ENCODE peak calls at places on chromosome 3, in four cellular contexts. J is heart right ventricle, Z is transverse colon, T is fibroblast of lung. L is an unnamed sample.

GRCh38 chr3:152151216-152151874 is 117.4 kb upstream of the MBNL1 start:
- DNase-seq in J (no peak), Z (no peak), T (peak; percentile 25), L (no peak)

GRCh38 chr3:94472511-94472910 is 409.6 kb downstream of the NSUN3 start:
- DNase-seq in J (no peak), Z (no peak), T (no peak), L (no peak)

GRCh38 chr3:72137865-72138861 is 353.2 kb upstream of the PROK2 start:
- DNase-seq in J (peak; percentile 30), Z (no peak), T (no peak), L (no peak)

GRCh38 chr3:100463002-100463401 is 29.4 kb upstream of the TMEM45A start:
- DNase-seq in J (no peak), Z (no peak), T (peak; percentile 59), L (no peak)

GRCh38 chr3:172296248-172296974 is 151.8 kb downstream of the GHSR start:
- DNase-seq in J (no peak), Z (no peak), T (no peak), L (no peak)

GRCh38 chr3:66195347-66195783 is 25.4 kb upstream of the SLC25A26 start:
- DNase-seq in J (peak; percentile 57), Z (peak; percentile 15), T (peak; percentile 51), L (no peak)

GRCh38 chr3:166291510-166291909 is 454.3 kb upstream of the BCHE start:
- DNase-seq in J (no peak), Z (no peak), T (no peak), L (no peak)

GRCh38 chr3:196812853-196813252 is 54.9 kb upstream of the SENP5 start:
- DNase-seq in J (no peak), Z (no peak), T (no peak), L (no peak)

GRCh38 chr3:13016083-13016725 is 57.0 kb downstream of the IQSEC1 start:
- DNase-seq in J (peak; percentile 67), Z (peak; percentile 82), T (no peak), L (peak; percentile 80)

GRCh38 chr3:31341130-31341529 is 191.6 kb upstream of the STT3B start:
- DNase-seq in J (no peak), Z (no peak), T (no peak), L (no peak)

GRCh38 chr3:194105292-194105691 is 30.7 kb upstream of the HES1 start:
- DNase-seq in J (no peak), Z (no peak), T (no peak), L (no peak)

GRCh38 chr3:31004025-31004678 is 109.7 kb upstream of the GADL1 start:
- DNase-seq in J (no peak), Z (no peak), T (peak; percentile 99), L (no peak)

GRCh38 chr3:146581877-146582508 is 23.2 kb downstream of the PLSCR5 start:
- DNase-seq in J (no peak), Z (no peak), T (peak; percentile 50), L (no peak)

GRCh38 chr3:57164217-57164605 is 942 bp downstream of the IL17RD start:
- DNase-seq in J (peak; percentile 62), Z (peak; percentile 26), T (peak; percentile 47), L (no peak)

GRCh38 chr3:191715585-191715984 is 254.6 kb downstream of the PYDC2 start:
- DNase-seq in J (no peak), Z (no peak), T (no peak), L (no peak)

GRCh38 chr3:71401695-71402231 is 181.8 kb downstream of the FOXP1 start:
- DNase-seq in J (no peak), Z (no peak), T (no peak), L (no peak)

GRCh38 chr3:62965311-62965710 is 90.1 kb upstream of the CADPS start:
- DNase-seq in J (no peak), Z (no peak), T (peak; percentile 77), L (no peak)

GRCh38 chr3:152466784-152467183 is 198.1 kb downstream of the MBNL1 start:
- DNase-seq in J (no peak), Z (no peak), T (peak; percentile 38), L (no peak)

GRCh38 chr3:155019576-155019975 is 60.5 kb upstream of the MME start:
- DNase-seq in J (no peak), Z (peak; percentile 49), T (peak; percentile 8), L (no peak)

GRCh38 chr3:196168808-196169391 is 42.3 kb downstream of the ZDHHC19 start:
- DNase-seq in J (no peak), Z (no peak), T (no peak), L (no peak)

GRCh38 chr3:128433630-128434185 is 33.0 kb downstream of the DNAJB8 start:
- DNase-seq in J (no peak), Z (no peak), T (no peak), L (no peak)

GRCh38 chr3:139263798-139264197 is 80.0 kb upstream of the MRPS22 start:
- DNase-seq in J (no peak), Z (no peak), T (no peak), L (no peak)

DNA sequence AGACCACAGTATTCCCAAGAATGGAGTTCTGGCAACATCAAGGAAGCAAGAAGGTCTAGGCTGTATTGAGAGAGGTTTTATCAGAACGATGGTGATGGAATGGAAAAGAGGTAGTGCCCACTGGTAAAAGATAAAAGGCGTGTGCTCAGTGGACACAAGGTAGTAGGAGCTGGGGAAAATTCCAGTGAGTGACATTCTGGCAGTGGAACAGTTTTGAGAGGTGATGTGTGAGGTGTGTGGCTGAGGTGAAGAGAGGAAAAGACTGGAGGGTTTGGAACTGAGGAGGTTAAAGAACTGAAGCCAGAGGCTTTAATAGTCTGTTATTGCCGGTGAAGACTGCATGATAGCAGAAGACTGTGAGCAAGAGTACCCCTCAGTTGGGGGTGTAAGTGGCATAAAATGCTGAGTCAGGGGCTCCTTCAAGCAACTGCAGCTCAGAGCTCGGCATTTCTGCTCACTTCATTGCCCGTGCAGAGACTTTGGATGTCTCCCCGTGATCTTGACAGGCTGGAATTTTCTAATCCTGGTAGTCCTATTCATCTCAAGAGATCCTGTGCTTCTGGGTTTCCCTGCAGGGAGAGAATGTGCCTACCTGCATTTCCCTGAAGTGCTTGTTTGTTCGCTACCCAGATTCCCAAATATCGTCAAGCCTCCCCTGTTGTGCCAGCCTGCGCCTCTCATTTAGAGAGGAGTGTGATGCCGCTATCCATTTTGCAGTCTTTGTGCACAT is 191.0 kb downstream of the SATB1 start:
- DNase-seq in J (no peak), Z (no peak), T (no peak), L (no peak)
- H3K27ac ChIP-seq in J (peak overlapping the region; percentile 35), Z (no peak overlapping the region), T (no peak overlapping the region), L (no peak overlapping the region)

GRCh38 chr3:178155521-178155920 is 380.7 kb upstream of the KCNMB2 start:
- DNase-seq in J (no peak), Z (no peak), T (no peak), L (no peak)
- TF ChIP-seq CTCF in J (no peak), Z (no peak), T (no peak), L (no peak)

DNA sequence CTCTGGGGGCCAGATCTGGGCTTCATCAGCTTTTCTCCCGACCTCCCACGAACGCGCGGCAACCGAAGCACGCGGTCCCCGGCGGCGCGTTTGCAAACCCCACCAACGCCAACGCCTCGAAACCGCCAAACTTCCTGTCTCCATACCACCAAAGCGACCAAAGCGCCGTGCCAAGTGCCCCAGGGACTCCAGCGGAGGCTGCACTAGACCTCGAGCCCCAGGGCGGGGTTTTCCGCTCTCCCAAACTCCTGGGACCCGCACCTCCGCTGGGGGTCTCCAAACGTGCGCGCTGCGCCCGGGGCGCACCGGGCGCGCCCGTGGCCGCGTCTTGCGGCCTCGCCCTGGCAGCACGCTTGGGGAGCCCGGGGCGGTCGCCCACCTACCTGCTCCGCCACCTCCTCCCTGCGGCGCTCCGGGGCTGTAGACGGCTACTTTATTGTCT is 156.0 kb upstream of the FRMD4B start:
- DNase-seq in J (peak; percentile 36), Z (no peak), T (no peak), L (no peak)
- H3K4me3 ChIP-seq in J (peak overlapping the region; percentile 41), Z (peak overlapping the region; percentile 48), T (peak overlapping the region; percentile 52), L (peak overlapping the region; percentile 65)

DNA sequence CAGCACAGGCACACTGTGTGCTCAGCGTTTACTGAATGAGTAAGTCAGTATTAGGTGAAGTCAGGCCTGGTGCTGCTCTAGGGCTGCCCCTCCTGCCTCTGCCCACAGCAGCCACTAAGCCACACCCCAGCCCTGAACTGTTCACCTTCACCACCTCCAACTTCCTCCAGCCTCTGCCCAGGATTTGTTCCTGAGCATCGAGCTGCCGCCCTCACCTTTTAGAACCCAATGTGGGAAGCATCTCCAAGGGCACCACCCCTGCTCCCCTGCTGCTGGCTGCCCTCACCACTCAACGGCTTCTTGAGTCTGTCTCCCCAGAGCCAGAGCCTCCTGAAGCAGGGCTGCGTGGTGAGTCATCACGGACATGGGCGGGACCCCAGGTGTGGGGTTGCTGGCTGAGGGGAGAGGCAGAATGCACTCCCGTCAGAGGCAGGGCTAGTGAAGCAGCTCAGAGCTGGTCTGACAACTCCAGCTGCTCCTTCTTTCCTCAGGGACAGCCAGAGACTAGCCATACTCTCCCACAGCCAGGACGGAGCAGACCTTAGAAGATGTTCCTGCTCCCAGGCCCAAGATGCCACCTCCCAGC is 5.8 kb downstream of the HYAL2 start:
- DNase-seq in J (no peak), Z (peak; percentile 91), T (peak; percentile 79), L (no peak)
- H3K27ac ChIP-seq in J (peak overlapping the region; percentile 45), Z (peak overlapping the region; percentile 84), T (no peak overlapping the region), L (no peak overlapping the region)

GRCh38 chr3:37739579-37740290 is 121.9 kb upstream of the CTDSPL start:
- DNase-seq in J (peak; percentile 49), Z (no peak), T (no peak), L (no peak)

GRCh38 chr3:37742121-37742520 is 119.6 kb upstream of the CTDSPL start:
- DNase-seq in J (no peak), Z (no peak), T (no peak), L (no peak)

GRCh38 chr3:37742574-37743212 is 119.0 kb upstream of the CTDSPL start:
- DNase-seq in J (no peak), Z (no peak), T (no peak), L (peak; percentile 80)

GRCh38 chr3:37740471-37740870 is 121.2 kb upstream of the CTDSPL start:
- DNase-seq in J (no peak), Z (no peak), T (no peak), L (no peak)

DNA sequence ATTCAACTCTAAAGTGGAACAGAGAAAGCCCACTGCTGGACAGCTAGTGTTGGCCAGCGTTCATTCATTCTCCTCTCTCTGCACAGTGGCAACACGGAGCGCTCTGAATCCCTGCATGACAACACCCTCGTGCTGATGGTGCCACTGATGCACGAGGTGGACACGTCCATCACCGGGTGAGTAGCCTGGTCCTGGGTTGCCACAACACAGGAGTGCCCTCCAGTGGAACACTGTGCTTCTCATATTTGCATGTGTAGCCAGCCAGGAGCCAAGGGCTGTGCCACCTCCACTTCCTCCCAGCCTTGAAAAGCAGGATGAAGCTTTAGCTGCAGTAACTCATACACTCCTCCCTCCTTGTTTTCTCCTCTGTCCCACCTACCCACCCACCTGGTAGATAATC is 120.0 kb upstream of the CTDSPL start:
- DNase-seq in J (peak; percentile 43), Z (peak; percentile 47), T (no peak), L (no peak)
- TF ChIP-seq CTCF in J (peak; percentile 49), Z (peak; percentile 49), T (peak; percentile 20), L (peak; percentile 51)

DNA sequence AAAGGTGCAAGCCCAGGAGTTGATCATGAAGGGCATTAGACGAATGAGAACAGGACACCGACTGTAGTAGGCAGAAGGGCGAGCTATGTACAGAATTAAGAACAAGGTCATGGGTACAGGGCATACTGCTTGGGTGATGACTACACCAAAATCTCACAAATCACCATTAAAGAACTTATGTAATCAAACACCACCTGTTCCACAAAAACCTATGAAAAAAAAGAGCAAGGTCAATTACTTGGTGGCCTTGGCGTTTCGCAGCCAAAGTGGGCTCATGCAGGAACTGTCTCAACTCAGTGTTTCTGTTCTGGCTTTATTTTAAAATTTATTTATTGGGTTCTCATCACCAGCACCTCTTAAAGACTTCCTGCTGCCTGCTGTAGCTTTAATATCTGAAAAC is 2.1 kb downstream of the KAT2B start:
- DNase-seq in J (no peak), Z (no peak), T (no peak), L (no peak)
- H3K4me3 ChIP-seq in J (no peak overlapping the region), Z (peak overlapping the region; percentile 73), T (no peak overlapping the region), L (no peak overlapping the region)

L was measured in ascending aorta.